ENCODE peak calls at places on chromosome 3, in ten cellular contexts. Y is NCI-H526 treated with DMSO at 0.1 percent for 48 hours; M is SW480; Q is GM10248; H is activated T-cell treated with anti-CD3 and anti-CD28 coated beads, Interleukin-2, amount 50 U/mL, for 1 hour; U is neural crest cell; F is anterior cingulate cortex; T is lower leg skin; E is left lobe of liver; B is HTR-8/SVneo. X is an unnamed sample.

GRCh38 chr3:13718000-13718399 is 161.9 kb downstream of the WNT7A start:
- DNase-seq in B (no peak), H (no peak), E (no peak), Y (no peak), M (no peak), F (no peak), T (no peak), U (no peak), Q (peak; percentile 4), X (no peak)

GRCh38 chr3:193788189-193788946 is 195.4 kb downstream of the OPA1 start:
- DNase-seq in Y (peak; percentile 60), U (peak; percentile 58), E (peak; percentile 65), B (peak; percentile 83), M (peak; percentile 79), Q (peak; percentile 87), T (peak; percentile 89), F (peak; percentile 20), H (no peak), X (peak; percentile 10)

GRCh38 chr3:144129536-144130214 is 158.1 kb downstream of the DIPK2A start:
- DNase-seq in M (no peak), Y (no peak), H (no peak), Q (no peak), F (no peak), T (no peak), E (no peak), B (no peak), U (no peak), X (no peak)

GRCh38 chr3:138849541-138849940 is 14.8 kb upstream of the PIK3CB start:
- DNase-seq in F (no peak), U (no peak), H (no peak), E (no peak), M (no peak), Q (no peak), B (no peak), T (no peak), Y (no peak), X (no peak)

GRCh38 chr3:98657429-98657828 is 64.0 kb upstream of the CPOX start:
- DNase-seq in B (no peak), U (no peak), M (peak; percentile 46), F (no peak), Q (peak; percentile 71), H (peak; percentile 35), T (no peak), Y (peak; percentile 87), E (peak; percentile 65), X (no peak)

GRCh38 chr3:11367116-11367781 is 95.1 kb downstream of the ATG7 start:
- DNase-seq in U (peak; percentile 16), H (no peak), M (no peak), B (no peak), E (no peak), F (no peak), T (peak; percentile 88), Y (no peak), Q (no peak), X (no peak)

GRCh38 chr3:123660900-123661299 is 76.0 kb upstream of the HACD2 start:
- DNase-seq in H (no peak), M (no peak), F (peak; percentile 40), B (no peak), T (peak; percentile 93), Y (no peak), E (peak; percentile 83), U (no peak), Q (no peak), X (peak; percentile 63)

GRCh38 chr3:169007145-169007544 is 656.4 kb downstream of the MECOM start:
- DNase-seq in T (no peak), Y (no peak), F (no peak), B (no peak), E (no peak), H (no peak), U (no peak), M (no peak), Q (no peak), X (no peak)

GRCh38 chr3:123336441-123336851 is 112.4 kb downstream of the ADCY5 start:
- DNase-seq in T (no peak), M (no peak), B (no peak), U (no peak), Q (no peak), H (no peak), F (no peak), Y (no peak), E (no peak), X (no peak)

GRCh38 chr3:151501905-151502615 is 41.2 kb upstream of the IGSF10 start:
- DNase-seq in Y (no peak), F (no peak), B (no peak), T (no peak), Q (no peak), E (no peak), U (no peak), M (no peak), H (no peak), X (no peak)

GRCh38 chr3:105527949-105528348 is 161.2 kb downstream of the ALCAM start:
- DNase-seq in U (no peak), M (peak; percentile 67), E (no peak), Q (peak; percentile 18), Y (peak; percentile 46), B (peak; percentile 26), F (no peak), H (no peak), T (no peak), X (no peak)

GRCh38 chr3:114650808-114651207 is 357.0 kb downstream of the TIGIT start:
- DNase-seq in Q (no peak), M (peak; percentile 83), T (no peak), H (no peak), B (peak; percentile 7), Y (no peak), E (no peak), F (no peak), U (no peak), X (no peak)

GRCh38 chr3:29275309-29275708 is 5.6 kb upstream of the RBMS3 start:
- DNase-seq in M (no peak), F (no peak), U (no peak), E (no peak), B (no peak), Q (no peak), T (no peak), Y (no peak), H (no peak), X (no peak)

GRCh38 chr3:171753665-171754408 is 56.4 kb downstream of the PLD1 start:
- DNase-seq in F (no peak), U (no peak), T (no peak), H (no peak), E (no peak), M (no peak), Y (no peak), B (no peak), Q (no peak), X (no peak)

GRCh38 chr3:45778761-45779201 is 17.6 kb downstream of the SLC6A20 start:
- DNase-seq in U (no peak), M (no peak), Q (no peak), Y (no peak), H (no peak), E (peak; percentile 68), B (no peak), T (peak; percentile 50), F (no peak), X (no peak)

GRCh38 chr3:85571835-85572234 is 613.0 kb downstream of the CADM2 start:
- DNase-seq in B (no peak), M (no peak), T (no peak), U (no peak), H (no peak), Q (no peak), Y (no peak), E (no peak), F (no peak), X (no peak)